ENCODE peak calls at places on chromosomes 2 and 18, in nine cellular contexts. One of them, this sample, is unnamed.

GRCh38 chr2:29269095-29270090 is 154.2 kb downstream of the CLIP4 start:
- DNase-seq in GM13976: no peak
- DNase-seq in NCI-H510A treated with DMSO at 0.1 percent for 48 hours: no peak
- DNase-seq in GM23248: no peak
- DNase-seq in EL: no peak
- DNase-seq in GM04503: no peak
- DNase-seq in NCI-H748 treated with DMSO at 0.1 percent for 48 hours: no peak
- DNase-seq in neural crest cell: no peak
- DNase-seq in spleen: no peak
- DNase-seq in this sample: no peak

GRCh38 chr2:72952961-72953360 is 35.6 kb downstream of the EMX1 start:
- DNase-seq in GM13976: no peak
- DNase-seq in NCI-H510A treated with DMSO at 0.1 percent for 48 hours: no peak
- DNase-seq in GM23248: no peak
- DNase-seq in EL: no peak
- DNase-seq in GM04503: no peak
- DNase-seq in NCI-H748 treated with DMSO at 0.1 percent for 48 hours: no peak
- DNase-seq in neural crest cell: no peak
- DNase-seq in spleen: no peak
- DNase-seq in this sample: no peak

GRCh38 chr2:20615466-20616241 is 35.2 kb downstream of the HS1BP3 start:
- DNase-seq in GM13976: no peak
- DNase-seq in NCI-H510A treated with DMSO at 0.1 percent for 48 hours: no peak
- DNase-seq in GM23248: no peak
- DNase-seq in EL: no peak
- DNase-seq in GM04503: no peak
- DNase-seq in NCI-H748 treated with DMSO at 0.1 percent for 48 hours: no peak
- DNase-seq in neural crest cell: no peak
- DNase-seq in spleen: peak
- DNase-seq in this sample: no peak

GRCh38 chr2:122634261-122634660 is 878.8 kb downstream of the TSN start:
- DNase-seq in GM13976: no peak
- DNase-seq in NCI-H510A treated with DMSO at 0.1 percent for 48 hours: no peak
- DNase-seq in GM23248: peak
- DNase-seq in EL: peak
- DNase-seq in GM04503: peak
- DNase-seq in NCI-H748 treated with DMSO at 0.1 percent for 48 hours: no peak
- DNase-seq in neural crest cell: no peak
- DNase-seq in spleen: no peak
- DNase-seq in this sample: peak

GRCh38 chr18:26521617-26522016 is 26.7 kb downstream of the KCTD1 start:
- DNase-seq in GM13976: no peak
- DNase-seq in NCI-H510A treated with DMSO at 0.1 percent for 48 hours: no peak
- DNase-seq in GM23248: no peak
- DNase-seq in EL: no peak
- DNase-seq in GM04503: no peak
- DNase-seq in NCI-H748 treated with DMSO at 0.1 percent for 48 hours: no peak
- DNase-seq in neural crest cell: no peak
- DNase-seq in spleen: no peak
- DNase-seq in this sample: no peak

GRCh38 chr2:1487758-1488715 is 74.8 kb downstream of the TPO start:
- DNase-seq in GM13976: no peak
- DNase-seq in NCI-H510A treated with DMSO at 0.1 percent for 48 hours: no peak
- DNase-seq in GM23248: no peak
- DNase-seq in EL: no peak
- DNase-seq in GM04503: no peak
- DNase-seq in NCI-H748 treated with DMSO at 0.1 percent for 48 hours: no peak
- DNase-seq in neural crest cell: peak
- DNase-seq in spleen: peak
- DNase-seq in this sample: no peak

GRCh38 chr2:235005603-235006259 is 53.9 kb downstream of the SH3BP4 start:
- DNase-seq in GM13976: no peak
- DNase-seq in NCI-H510A treated with DMSO at 0.1 percent for 48 hours: peak
- DNase-seq in GM23248: peak
- DNase-seq in EL: no peak
- DNase-seq in GM04503: no peak
- DNase-seq in NCI-H748 treated with DMSO at 0.1 percent for 48 hours: peak
- DNase-seq in neural crest cell: peak
- DNase-seq in spleen: no peak
- DNase-seq in this sample: peak

GRCh38 chr2:117537030-117537429 is 277.5 kb upstream of the DDX18 start:
- DNase-seq in GM13976: no peak
- DNase-seq in NCI-H510A treated with DMSO at 0.1 percent for 48 hours: no peak
- DNase-seq in GM23248: no peak
- DNase-seq in EL: no peak
- DNase-seq in GM04503: no peak
- DNase-seq in NCI-H748 treated with DMSO at 0.1 percent for 48 hours: no peak
- DNase-seq in neural crest cell: no peak
- DNase-seq in spleen: no peak
- DNase-seq in this sample: no peak

GRCh38 chr18:62027914-62028520 is 135.2 kb upstream of the RNF152 start:
- DNase-seq in GM13976: no peak
- DNase-seq in NCI-H510A treated with DMSO at 0.1 percent for 48 hours: no peak
- DNase-seq in GM23248: no peak
- DNase-seq in EL: no peak
- DNase-seq in GM04503: no peak
- DNase-seq in NCI-H748 treated with DMSO at 0.1 percent for 48 hours: no peak
- DNase-seq in neural crest cell: no peak
- DNase-seq in spleen: no peak
- DNase-seq in this sample: no peak